ENCODE peak calls at places on chromosomes 1 and 21, in five cellular contexts. V, U, A, G and T are unnamed samples.

GRCh38 chr1:25033828-25034451 is 103.9 kb upstream of the RUNX3 start:
- DNase-seq in U (no peak), A (peak; percentile 92), V (peak; percentile 46), G (peak; percentile 46), T (peak; percentile 83)

GRCh38 chr1:243471754-243472725 is 216.2 kb downstream of the SDCCAG8 start:
- DNase-seq in U (peak; percentile 26), A (no peak), V (no peak), G (no peak), T (no peak)

GRCh38 chr21:19031956-19032355 is 628.4 kb upstream of the TMPRSS15 start:
- DNase-seq in U (no peak), A (no peak), V (no peak), G (peak; percentile 26), T (no peak)

GRCh38 chr1:8120693-8121260 is 94.7 kb upstream of the ERRFI1 start:
- DNase-seq in V (no peak), G (peak; percentile 67), U (peak; percentile 23), A (no peak), T (no peak)

GRCh38 chr1:212613440-212614335 is 5.1 kb downstream of the ATF3 start:
- DNase-seq in G (no peak), V (no peak), A (no peak), U (no peak), T (peak; percentile 11)

GRCh38 chr1:56569661-56570060 is 9.7 kb downstream of the PLPP3 start:
- DNase-seq in V (no peak), G (no peak), U (no peak), A (no peak), T (no peak)

GRCh38 chr21:32103361-32103760 is 175.5 kb downstream of the MIS18A start:
- DNase-seq in A (no peak), V (no peak), G (no peak), U (no peak), T (no peak)

GRCh38 chr1:235902638-235903542 is 36.2 kb upstream of the LYST start:
- DNase-seq in V (no peak), A (peak; percentile 77), G (peak; percentile 67), U (no peak), T (no peak)

GRCh38 chr1:53369761-53370160 is 41.9 kb upstream of the LRP8 start:
- DNase-seq in U (no peak), A (no peak), G (peak; percentile 7), V (no peak), T (no peak)

GRCh38 chr1:231512147-231512698 is 16.2 kb upstream of the TSNAX start:
- DNase-seq in G (no peak), V (no peak), A (no peak), U (peak; percentile 20), T (no peak)

GRCh38 chr1:12549106-12549459 is 68.9 kb downstream of the DHRS3 start:
- DNase-seq in U (no peak), A (peak; percentile 75), V (peak; percentile 58), G (no peak), T (no peak)

GRCh38 chr1:195934839-195935557 is 673.2 kb downstream of the KCNT2 start:
- DNase-seq in V (no peak), G (no peak), U (no peak), A (no peak), T (no peak)

GRCh38 chr1:235984041-235984820 is 80.7 kb downstream of the NID1 start:
- DNase-seq in V (no peak), G (no peak), A (no peak), U (no peak), T (no peak)

GRCh38 chr21:31557956-31558838 is 101.3 kb upstream of the SOD1 start:
- DNase-seq in A (no peak), U (no peak), V (no peak), G (no peak), T (peak; percentile 22)

GRCh38 chr1:150387200-150387599 is 23.3 kb downstream of the RPRD2 start:
- DNase-seq in A (no peak), G (no peak), U (no peak), V (no peak), T (no peak)

GRCh38 chr21:33367309-33367973 is 35.8 kb upstream of the IFNGR2 start:
- DNase-seq in A (no peak), U (no peak), G (no peak), V (no peak), T (no peak)

GRCh38 chr1:118275716-118276115 is 90.7 kb upstream of the SPAG17 start:
- DNase-seq in U (no peak), A (no peak), V (no peak), G (no peak), T (no peak)

GRCh38 chr1:59892836-59893811 is 33.4 kb downstream of the CYP2J2 start:
- DNase-seq in G (no peak), U (no peak), V (no peak), A (no peak), T (no peak)

GRCh38 chr1:64499966-64500365 is 30.0 kb downstream of the CACHD1 start:
- DNase-seq in G (no peak), V (no peak), A (no peak), U (no peak), T (no peak)

GRCh38 chr1:57424231-57425027 is 569 bp upstream of the DAB1 start:
- DNase-seq in U (no peak), G (peak; percentile 31), V (peak; percentile 29), A (peak; percentile 66), T (peak; percentile 3)

GRCh38 chr21:45293726-45294401 is 6.2 kb upstream of the POFUT2 start:
- DNase-seq in A (peak; percentile 76), U (no peak), G (peak; percentile 24), V (peak; percentile 23), T (no peak)

GRCh38 chr1:2519729-2520128 is 6.7 kb downstream of the PANK4 start:
- DNase-seq in V (no peak), A (no peak), U (no peak), G (no peak), T (no peak)
- H3K36me3 ChIP-seq in V (peaks cover 70% of the 10 kb centered on the region), A (no peaks in the 10 kb centered on the region), U (peaks cover 8% of the 10 kb centered on the region), G (peaks cover 75% of the 10 kb centered on the region), T (peaks cover 40% of the 10 kb centered on the region)

GRCh38 chr1:92484171-92484471 is 2.6 kb downstream of the GFI1 start:
- DNase-seq in V (no peak), A (peak; percentile 81), G (no peak), U (no peak), T (no peak)

GRCh38 chr1:92485374-92486250 is 1.1 kb downstream of the GFI1 start:
- DNase-seq in U (no peak), G (peak; percentile 69), V (peak; percentile 34), A (peak; percentile 93), T (peak; percentile 84)

GRCh38 chr1:92483442-92484170 is 3.1 kb downstream of the GFI1 start:
- DNase-seq in U (no peak), V (no peak), G (no peak), A (peak; percentile 89), T (peak; percentile 52)

GRCh38 chr1:92486251-92487077 is at the start of gene GFI1:
- DNase-seq in G (peak; percentile 41), V (peak; percentile 29), U (no peak), A (peak; percentile 91), T (peak; percentile 77)

DNA sequence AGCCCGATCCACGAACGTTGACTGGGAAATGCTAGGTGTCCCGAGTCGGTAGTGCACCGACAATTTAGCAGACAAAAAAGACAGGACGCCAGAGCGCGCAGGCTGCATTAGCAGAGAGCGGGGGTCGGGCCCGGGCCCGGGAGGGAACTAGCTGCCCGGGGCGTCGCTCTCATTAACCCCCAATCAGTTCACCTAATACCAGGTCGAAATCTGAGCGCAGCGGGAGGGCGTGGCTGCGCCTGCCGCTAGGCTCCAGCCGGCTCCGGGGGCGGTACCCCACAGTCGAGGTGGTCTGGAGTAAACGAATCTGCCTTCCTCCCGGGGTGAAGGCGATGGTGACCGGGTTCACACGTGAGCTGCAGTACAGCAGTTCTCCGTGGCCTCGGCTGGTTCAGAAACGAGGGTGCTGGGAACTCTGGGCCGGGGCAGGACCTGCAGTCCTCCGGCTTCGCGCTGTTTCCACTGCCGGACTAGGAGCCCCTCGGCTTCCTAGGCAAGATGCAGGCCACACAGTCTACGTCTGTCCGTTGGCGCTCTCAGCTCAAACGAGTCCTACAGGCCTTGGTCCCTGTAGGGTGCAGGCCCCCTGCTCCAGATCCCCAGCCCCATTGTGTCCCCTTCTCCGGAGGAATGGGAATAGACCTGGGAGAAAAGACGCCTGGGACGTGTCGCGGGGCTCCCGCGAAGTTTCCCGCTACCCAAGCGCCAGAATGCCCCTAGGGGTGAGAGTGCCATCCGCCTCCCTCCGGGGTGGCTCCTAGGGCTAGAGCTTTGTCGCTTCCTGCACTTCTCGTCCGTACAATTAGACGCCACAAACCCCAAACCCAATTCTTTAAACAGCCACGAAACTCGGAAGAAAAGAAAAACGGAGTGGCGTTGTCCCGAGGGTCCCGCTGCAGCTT is 2.0 kb downstream of the GFI1 start:
- DNase-seq in A (peak; percentile 88), V (no peak), G (peak; percentile 48), U (no peak), T (peak; percentile 75)
- TF ChIP-seq CTCF in A (no peak), V (no peak), G (no peak), U (no peak), T (peak; percentile 26)

GRCh38 chr1:160421881-160422280 is 21.5 kb downstream of the VANGL2 start:
- DNase-seq in A (no peak), U (no peak), V (no peak), G (no peak), T (no peak)

GRCh38 chr1:160420881-160421842 is 20.8 kb downstream of the VANGL2 start:
- DNase-seq in G (no peak), U (no peak), A (no peak), V (no peak), T (no peak)

GRCh38 chr1:160425847-160426246 is 25.5 kb downstream of the VANGL2 start:
- DNase-seq in V (no peak), A (no peak), U (no peak), G (no peak), T (no peak)

GRCh38 chr1:160427625-160428024 is 27.3 kb downstream of the VANGL2 start:
- DNase-seq in U (no peak), G (no peak), A (no peak), V (no peak), T (no peak)

DNA sequence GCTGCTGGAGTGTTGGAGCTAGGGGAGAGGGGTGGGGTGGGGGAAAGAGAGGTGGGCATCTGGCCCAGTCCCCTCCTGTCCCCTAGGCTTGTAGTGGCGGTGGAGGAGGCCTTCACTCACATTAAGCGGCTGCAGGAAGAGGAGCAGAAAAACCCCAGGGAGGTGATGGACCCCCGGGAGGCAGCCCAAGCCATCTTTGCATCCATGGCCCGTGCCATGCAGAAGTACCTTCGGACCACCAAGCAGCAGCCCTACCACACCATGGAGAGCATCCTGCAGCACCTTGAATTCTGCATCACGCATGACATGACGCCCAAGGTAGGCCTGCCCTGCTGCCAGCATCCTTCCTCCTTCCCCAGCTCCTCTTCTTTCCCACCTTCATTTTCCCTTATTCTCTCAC is 23.6 kb downstream of the VANGL2 start:
- DNase-seq in G (no peak), A (no peak), U (no peak), V (no peak), T (no peak)
- H3K36me3 ChIP-seq in G (peaks cover 63% of the 10 kb centered on the region), A (no peaks in the 10 kb centered on the region), U (no peaks in the 10 kb centered on the region), V (peaks cover 6% of the 10 kb centered on the region), T (no peaks in the 10 kb centered on the region)

GRCh38 chr21:38170705-38171682 is 85.8 kb upstream of the KCNJ15 start:
- DNase-seq in A (no peak), U (no peak), G (peak; percentile 45), V (no peak), T (no peak)
- TF ChIP-seq CTCF in A (no peak), U (no peak), G (no peak), V (no peak), T (no peak)

DNA sequence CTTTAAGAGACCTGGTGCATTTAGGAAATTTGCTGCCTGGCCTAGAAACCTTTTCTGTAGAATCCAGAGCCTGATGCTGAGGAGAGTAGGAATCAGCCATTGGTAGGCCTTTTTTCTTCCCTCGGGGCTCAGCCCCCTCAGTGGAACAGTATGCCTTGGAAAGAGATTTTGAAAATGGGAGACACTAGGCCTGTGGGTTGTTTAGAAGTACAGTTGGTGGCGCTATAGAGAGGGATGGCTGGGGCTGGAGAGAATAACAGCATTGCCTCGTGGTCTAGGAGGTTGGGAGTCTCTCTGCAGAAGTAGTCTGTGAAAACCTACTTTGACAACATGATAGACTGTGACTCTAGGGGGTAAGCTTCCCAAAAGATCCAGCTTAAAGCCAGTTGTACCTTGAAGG is 8.2 kb downstream of the KIF2C start:
- DNase-seq in G (no peak), V (no peak), A (no peak), U (no peak), T (no peak)
- H3K36me3 ChIP-seq in G (no peaks in the 10 kb centered on the region), V (no peaks in the 10 kb centered on the region), A (no peaks in the 10 kb centered on the region), U (peaks cover 30% of the 10 kb centered on the region), T (peaks cover 20% of the 10 kb centered on the region)